ENCODE peak calls at places on chromosomes 5 and 9, in six cellular contexts. M is GM20000; Q is amniotic stem cell; X is naive thymus-derived CD8-positive, alpha-beta T cell; Z is posterior cingulate gyrus; V is mesendoderm. E is an unnamed sample.

GRCh38 chr5:123080215-123080614 is 8.8 kb upstream of the PRDM6 start:
- DNase-seq in X (no peak), V (no peak), M (no peak), Q (no peak), Z (no peak), E (no peak)

GRCh38 chr9:128251701-128252100 is 24.1 kb downstream of the GOLGA2 start:
- DNase-seq in V (no peak), Z (no peak), M (no peak), X (no peak), Q (no peak), E (no peak)

GRCh38 chr5:142012186-142012785 is 541 bp downstream of the GNPDA1 start:
- DNase-seq in V (peak; percentile 84), Z (peak; percentile 90), Q (no peak), X (no peak), M (no peak), E (no peak)

GRCh38 chr5:175163586-175164275 is 280.3 kb downstream of the DRD1 start:
- DNase-seq in Z (no peak), V (no peak), X (no peak), M (no peak), Q (no peak), E (no peak)

GRCh38 chr5:161420526-161420925 is 126.0 kb downstream of the GABRB2 start:
- DNase-seq in V (no peak), Q (no peak), X (no peak), Z (no peak), M (no peak), E (no peak)

GRCh38 chr5:93954421-93955069 is 213.1 kb upstream of the POU5F2 start:
- DNase-seq in M (no peak), Q (no peak), X (no peak), V (peak; percentile 44), Z (no peak), E (no peak)

GRCh38 chr5:179271821-179272325 is 73.4 kb downstream of the ADAMTS2 start:
- DNase-seq in Z (peak; percentile 43), Q (no peak), V (no peak), X (no peak), M (no peak), E (peak; percentile 68)

GRCh38 chr9:99919930-99920329 is 13.5 kb downstream of the STX17 start:
- DNase-seq in Z (no peak), Q (no peak), X (no peak), M (no peak), V (peak; percentile 39), E (no peak)

GRCh38 chr5:120613729-120614128 is 149.6 kb downstream of the PRR16 start:
- DNase-seq in Q (no peak), Z (no peak), X (no peak), V (no peak), M (no peak), E (no peak)

GRCh38 chr9:84940294-84940693 is 270.8 kb downstream of the NTRK2 start:
- DNase-seq in Z (no peak), X (no peak), M (no peak), V (no peak), Q (no peak), E (no peak)

GRCh38 chr5:38291355-38291754 is 33.0 kb downstream of the EGFLAM start:
- DNase-seq in X (no peak), Q (no peak), Z (no peak), V (no peak), M (no peak), E (no peak)

E was measured in coronary artery.